ENCODE peak calls at places on chromosomes 16 and 17, in six cellular contexts. B is HCT116, M is SK-N-SH, P is MM.1S, O is OCI-LY7, H is GM23248. Z is an unnamed sample.

GRCh38 chr17:51807460-51807859 is 351.1 kb downstream of the CA10 start:
- DNase-seq in B (no peak), M (no peak), P (no peak), O (no peak), H (no peak), Z (no peak)

GRCh38 chr17:42901535-42902229 is 1.1 kb downstream of the G6PC1 start:
- DNase-seq in B (no peak), M (no peak), P (no peak), O (no peak), H (no peak), Z (no peak)

GRCh38 chr17:61594294-61594825 is 3.3 kb upstream of the NACA2 start:
- DNase-seq in B (no peak), M (no peak), P (no peak), O (no peak), H (peak), Z (no peak)

GRCh38 chr16:88650749-88651275 is at the start of gene CYBA:
- DNase-seq in B (peak), M (peak), P (peak), O (peak), H (peak), Z (peak)

GRCh38 chr17:4295686-4296085 is 31.9 kb upstream of the ANKFY1 start:
- DNase-seq in B (no peak), M (no peak), P (no peak), O (no peak), H (no peak), Z (no peak)

GRCh38 chr16:24253192-24253591 is 2.9 kb upstream of the CACNG3 start:
- DNase-seq in B (peak), M (peak), P (peak), O (peak), H (peak), Z (peak)

GRCh38 chr17:9173386-9173983 is 152.2 kb downstream of the NTN1 start:
- DNase-seq in B (no peak), M (no peak), P (no peak), O (no peak), H (no peak), Z (no peak)

GRCh38 chr16:24075929-24076716 is 180.0 kb upstream of the CACNG3 start:
- DNase-seq in B (peak), M (no peak), P (peak), O (peak), H (peak), Z (peak)

GRCh38 chr17:57085448-57086068 is 512 bp downstream of the AKAP1 start:
- DNase-seq in B (no peak), M (peak), P (peak), O (peak), H (peak), Z (peak)

GRCh38 chr17:79424471-79425185 is 186.2 kb downstream of the RBFOX3 start:
- DNase-seq in B (no peak), M (no peak), P (no peak), O (no peak), H (no peak), Z (no peak)

GRCh38 chr16:19926449-19927390 is 42.1 kb upstream of the GPRC5B start:
- DNase-seq in B (peak), M (no peak), P (no peak), O (no peak), H (peak), Z (no peak)

GRCh38 chr16:10867199-10867598 is 9.8 kb upstream of the CIITA start:
- DNase-seq in B (no peak), M (no peak), P (no peak), O (no peak), H (no peak), Z (no peak)

GRCh38 chr16:10870137-10870776 is 6.7 kb upstream of the CIITA start:
- DNase-seq in B (no peak), M (no peak), P (no peak), O (peak), H (peak), Z (no peak)

GRCh38 chr16:10868089-10868488 is 8.9 kb upstream of the CIITA start:
- DNase-seq in B (no peak), M (no peak), P (peak), O (peak), H (no peak), Z (no peak)

GRCh38 chr16:10870808-10871156 is 6.2 kb upstream of the CIITA start:
- DNase-seq in B (no peak), M (no peak), P (no peak), O (no peak), H (no peak), Z (no peak)

GRCh38 chr16:10868562-10869469 is 8.2 kb upstream of the CIITA start:
- DNase-seq in B (no peak), M (no peak), P (peak), O (peak), H (no peak), Z (no peak)
- H2AFZ ChIP-seq in B (no peak), M (no peak), P (peak), O (peak), H (no peak), Z (no peak)

GRCh38 chr16:58792188-58792587 is 58.1 kb upstream of the GOT2 start:
- DNase-seq in B (no peak), M (no peak), P (no peak), O (no peak), H (no peak), Z (no peak)
- TF ChIP-seq EZH2phosphoT487 in B (no peak), M (no peak), P (no peak), O (no peak), H (no peak), Z (no peak)

DNA sequence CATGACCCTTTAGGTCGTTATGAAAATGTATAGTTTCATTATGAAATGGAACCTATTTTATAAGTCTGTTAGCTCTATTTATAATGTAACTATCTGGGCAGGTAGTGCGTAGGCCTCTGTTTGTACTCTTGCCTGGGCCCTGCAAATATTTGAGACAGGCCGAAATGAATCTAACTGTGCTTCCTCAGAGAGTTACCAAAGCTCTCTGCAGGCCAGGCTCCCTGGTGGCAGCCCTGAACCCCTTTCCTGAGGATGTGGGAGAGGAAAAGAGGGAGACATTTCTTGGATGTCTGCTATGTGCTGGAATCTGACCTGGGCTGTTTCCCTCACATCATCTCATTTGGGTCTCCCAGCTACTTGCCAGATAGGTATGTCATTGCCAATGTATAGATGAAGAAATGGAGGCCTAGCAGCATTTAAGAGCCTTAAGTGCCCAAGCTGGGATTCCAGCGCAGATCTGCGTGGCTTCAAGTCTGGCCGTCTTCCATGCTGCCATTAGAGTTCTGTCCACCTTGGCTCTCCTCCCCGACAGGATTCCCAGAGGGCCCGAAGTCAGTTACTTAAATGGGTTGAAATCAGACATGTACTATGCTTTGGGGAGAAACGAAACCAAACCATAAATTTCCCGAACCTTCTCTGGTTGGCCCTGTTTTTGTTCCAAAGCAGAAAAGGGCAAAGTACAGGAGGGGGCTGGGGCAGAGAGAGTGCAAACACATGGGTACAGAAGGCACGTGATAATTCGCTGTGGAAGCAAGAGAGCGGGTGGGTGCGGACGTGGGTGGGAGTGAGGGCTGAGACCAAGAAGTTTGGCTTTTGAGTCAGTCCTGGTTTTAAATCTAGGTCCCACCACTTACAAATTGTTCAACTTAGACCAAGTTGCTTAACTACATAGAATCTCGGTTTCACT is 33.0 kb upstream of the CCR7 start:
- DNase-seq in B (no peak), M (no peak), P (no peak), O (no peak), H (no peak), Z (no peak)
- H2AFZ ChIP-seq in B (no peak), M (no peak), P (peak), O (peak), H (no peak), Z (no peak)

DNA sequence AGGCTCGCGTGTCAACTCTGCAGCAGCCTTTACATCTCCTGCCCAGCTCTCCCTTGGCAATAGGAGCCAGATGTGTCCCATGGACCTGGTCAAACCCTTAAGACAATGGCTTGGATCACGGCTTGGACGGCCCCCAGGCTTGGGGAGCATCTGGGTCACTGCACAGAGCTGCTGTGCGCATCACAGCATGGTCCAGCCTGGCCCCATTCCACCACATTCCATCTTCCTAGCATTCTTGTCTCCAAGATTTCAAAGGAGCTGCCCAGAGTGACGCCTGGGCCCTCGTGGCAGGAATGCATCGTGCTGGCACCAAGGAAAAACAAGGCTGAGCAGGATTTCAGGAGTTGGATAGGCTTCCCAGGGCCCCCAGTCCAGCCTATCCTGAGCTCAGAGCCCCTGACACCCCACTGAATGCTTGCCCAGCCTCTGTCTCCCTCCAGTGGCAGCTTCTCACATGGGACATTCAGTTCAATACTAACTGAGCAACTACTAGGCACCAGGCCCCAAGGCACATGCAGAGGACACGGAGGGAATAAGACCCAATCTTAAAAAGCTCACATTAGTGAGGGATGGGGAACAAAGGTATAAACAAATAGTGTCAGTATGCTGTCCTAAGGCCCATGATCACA is 34.3 kb downstream of the TK2 start:
- DNase-seq in B (no peak), M (no peak), P (peak), O (peak), H (peak), Z (no peak)
- TF ChIP-seq EZH2phosphoT487 in B (no peak), M (no peak), P (no peak), O (no peak), H (no peak), Z (no peak)

DNA sequence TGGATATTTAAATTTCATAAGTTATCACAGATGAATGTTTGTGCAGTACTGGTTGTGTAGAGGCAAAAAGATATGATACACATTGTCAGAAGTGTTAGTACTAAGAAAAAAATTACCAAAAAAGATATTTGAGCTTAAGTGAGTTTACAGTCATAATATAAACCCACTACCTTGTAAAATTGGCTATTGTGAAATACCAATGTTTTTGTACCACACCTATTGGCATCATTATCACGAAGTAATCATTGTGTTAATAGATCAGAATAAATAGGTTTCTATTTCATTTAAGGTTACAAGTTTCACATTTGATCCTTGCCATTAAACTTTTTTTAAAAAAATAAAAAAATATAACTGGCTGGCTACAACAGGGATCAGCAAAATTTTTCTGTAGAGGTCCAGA is 27.0 kb upstream of the KCNJ16 start:
- DNase-seq in B (no peak), M (no peak), P (no peak), O (no peak), H (no peak), Z (no peak)
- H2AFZ ChIP-seq in B (no peak), M (no peak), P (no peak), O (no peak), H (no peak), Z (no peak)

DNA sequence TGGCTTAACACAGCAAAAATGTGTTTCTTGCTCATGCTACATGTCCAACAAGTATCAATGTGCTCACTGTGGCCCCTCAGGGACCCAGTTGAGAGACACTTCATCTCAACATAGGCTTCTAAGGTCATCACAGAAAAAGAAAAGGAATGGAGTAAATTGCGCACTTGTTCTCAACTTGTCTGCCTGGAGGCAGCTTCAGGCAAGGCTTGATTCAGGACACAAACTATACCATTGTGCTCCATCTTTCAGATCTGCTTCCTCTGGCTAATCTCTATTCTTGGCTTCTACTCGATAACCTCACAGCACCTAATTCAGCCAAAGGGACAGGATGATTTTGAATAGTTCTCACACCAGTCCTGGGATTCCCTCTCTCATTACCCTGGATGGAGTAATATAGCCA is 35.6 kb downstream of the HS3ST2 start:
- DNase-seq in B (no peak), M (no peak), P (no peak), O (no peak), H (no peak), Z (no peak)
- TF ChIP-seq EZH2phosphoT487 in B (no peak), M (no peak), P (no peak), O (no peak), H (no peak), Z (no peak)

DNA sequence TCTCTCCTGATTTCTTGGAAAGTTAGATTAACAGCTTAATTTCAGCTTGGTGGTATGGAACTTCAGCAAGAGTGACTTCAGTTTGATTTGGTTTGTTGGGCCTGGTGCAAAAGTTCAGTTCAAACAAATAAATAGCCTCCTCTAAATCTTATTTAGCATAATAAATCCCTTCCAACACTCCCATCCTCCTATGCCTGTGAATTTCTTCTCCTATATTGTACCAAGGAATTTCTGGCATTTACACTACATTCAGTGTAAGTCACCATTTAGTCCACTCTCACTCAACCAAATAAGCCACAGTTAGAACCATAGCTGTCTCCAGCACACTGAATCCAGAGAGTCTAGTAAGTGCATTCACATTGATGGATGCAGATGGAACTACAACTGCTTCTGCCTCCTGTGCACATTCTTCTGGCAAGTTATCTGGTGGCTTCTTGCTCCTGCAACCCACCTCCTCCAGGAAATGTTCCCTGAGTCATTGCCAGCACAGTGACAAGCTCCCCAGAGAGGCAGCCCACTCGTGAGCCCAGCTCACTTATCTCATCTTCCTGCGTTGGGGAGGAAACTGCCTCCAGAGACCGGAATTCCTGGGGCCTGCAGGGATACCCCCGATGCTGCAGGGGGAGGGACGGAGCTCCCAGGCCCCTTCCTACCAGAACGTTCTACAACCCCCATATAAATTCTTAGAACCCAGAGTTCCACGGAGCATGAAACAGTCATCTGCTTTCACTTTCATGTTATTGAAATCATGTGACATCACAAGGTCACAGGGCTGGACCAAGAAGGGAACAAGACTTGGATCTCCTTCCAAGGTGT is 318.3 kb downstream of the PHKB start:
- DNase-seq in B (no peak), M (no peak), P (peak), O (no peak), H (peak), Z (no peak)
- H2AFZ ChIP-seq in B (no peak), M (no peak), P (peak), O (peak), H (peak), Z (no peak)

Z was measured in neural progenitor cell.